ENCODE peak calls at places on chromosome 9, in six cellular contexts. E is NCI-H510A, Q is lower leg skin, M is lung, K is hypothalamus, W is fibroblast of mammary gland. J is an unnamed sample.

GRCh38 chr9:4662108-4662988 is at the start of gene PLPP6:
- DNase-seq in Q (peak; percentile 88), K (peak; percentile 59), W (peak; percentile 75), E (peak; percentile 78), M (peak; percentile 90), J (peak; percentile 55)

GRCh38 chr9:37618817-37619216 is 26.4 kb upstream of the TOMM5 start:
- DNase-seq in K (no peak), W (no peak), E (no peak), M (no peak), Q (no peak), J (no peak)

GRCh38 chr9:100222674-100223073 is 123.6 kb downstream of the INVS start:
- DNase-seq in M (no peak), W (peak; percentile 56), K (no peak), Q (no peak), E (no peak), J (no peak)

GRCh38 chr9:113622600-113623400 is 159.3 kb downstream of the RGS3 start:
- DNase-seq in Q (no peak), W (peak; percentile 89), K (no peak), E (no peak), M (no peak), J (no peak)

GRCh38 chr9:4674783-4675182 is 4.6 kb upstream of the CDC37L1 start:
- DNase-seq in M (no peak), Q (no peak), E (no peak), K (no peak), W (peak; percentile 96), J (no peak)

GRCh38 chr9:38694676-38695075 is 25.3 kb downstream of the FAM240B start:
- DNase-seq in Q (no peak), K (no peak), E (no peak), W (no peak), M (no peak), J (no peak)

GRCh38 chr9:90219548-90220118 is 423.0 kb downstream of the DIRAS2 start:
- DNase-seq in E (no peak), W (no peak), M (peak; percentile 36), K (no peak), Q (no peak), J (no peak)

GRCh38 chr9:127351182-127352166 is 45.5 kb upstream of the SLC2A8 start:
- DNase-seq in M (no peak), E (peak; percentile 59), Q (no peak), W (no peak), K (no peak), J (no peak)

GRCh38 chr9:108162664-108163063 is 673.1 kb upstream of the KLF4 start:
- DNase-seq in E (no peak), K (no peak), M (no peak), Q (no peak), W (peak; percentile 94), J (no peak)

GRCh38 chr9:20441704-20442423 is 180.4 kb downstream of the MLLT3 start:
- DNase-seq in M (no peak), W (no peak), K (no peak), E (no peak), Q (no peak), J (no peak)

GRCh38 chr9:2859776-2860379 is 16.0 kb upstream of the PUM3 start:
- DNase-seq in M (peak; percentile 59), K (peak; percentile 13), E (peak; percentile 54), Q (no peak), W (peak; percentile 65), J (no peak)

GRCh38 chr9:93761822-93762221 is 185.4 kb downstream of the PHF2 start:
- DNase-seq in K (no peak), M (no peak), W (no peak), E (no peak), Q (no peak), J (no peak)

GRCh38 chr9:38346811-38347735 is 45.4 kb upstream of the ALDH1B1 start:
- DNase-seq in K (no peak), M (no peak), W (no peak), E (no peak), Q (no peak), J (no peak)

GRCh38 chr9:129757045-129757444 is 4.2 kb upstream of the PTGES start:
- DNase-seq in E (no peak), W (no peak), K (no peak), M (no peak), Q (no peak), J (no peak)